ENCODE peak calls at places on chromosome 7, in nine cellular contexts. R, F, W, X, H, G, N, S and V are unnamed samples. For H3K36me3 and H3K4me1, the result is how much of the 10 kb centered on the place peaks cover.

GRCh38 chr7:2037805-2038635 is 194.7 kb downstream of the MAD1L1 start:
- DNase-seq in W (peak), R (peak), X (peak), G (peak), F (peak), N (peak), S (no peak), H (peak), V (no peak)

GRCh38 chr7:158016171-158017087 is 571.2 kb downstream of the PTPRN2 start:
- DNase-seq in H (peak), X (peak), G (no peak), W (peak), F (peak), R (no peak), N (peak), S (no peak), V (peak)

GRCh38 chr7:127824682-127825081 is 172.7 kb downstream of the SND1 start:
- DNase-seq in R (peak), X (no peak), W (no peak), S (no peak), F (no peak), N (no peak), H (no peak), G (no peak), V (no peak)

GRCh38 chr7:20542594-20542993 is 72.9 kb upstream of the ABCB5 start:
- DNase-seq in N (no peak), X (no peak), S (no peak), W (peak), F (no peak), G (peak), H (no peak), R (peak), V (no peak)

GRCh38 chr7:100632951-100633717 is 8.2 kb downstream of the TFR2 start:
- DNase-seq in H (peak), N (peak), S (no peak), R (peak), G (peak), W (peak), X (peak), F (peak), V (no peak)

GRCh38 chr7:128361463-128362441 is at the start of gene PRRT4:
- DNase-seq in W (no peak), G (peak), N (peak), R (peak), F (peak), S (no peak), X (peak), H (no peak), V (no peak)

GRCh38 chr7:33640732-33641131 is 264.6 kb upstream of the BMPER start:
- DNase-seq in H (no peak), W (no peak), R (no peak), S (no peak), G (no peak), N (no peak), F (no peak), X (no peak), V (no peak)

GRCh38 chr7:11529382-11529781 is 302.6 kb downstream of the THSD7A start:
- DNase-seq in N (no peak), H (no peak), W (no peak), R (no peak), G (no peak), X (no peak), S (no peak), F (no peak), V (no peak)

GRCh38 chr7:113188396-113188795 is 70.0 kb upstream of the SMIM30 start:
- DNase-seq in X (no peak), G (no peak), F (no peak), N (no peak), S (no peak), R (no peak), W (no peak), H (no peak), V (no peak)

GRCh38 chr7:40329601-40330153 is 194.9 kb downstream of the SUGCT start:
- DNase-seq in W (no peak), S (no peak), G (no peak), F (no peak), H (no peak), N (no peak), X (no peak), R (peak), V (no peak)

GRCh38 chr7:113015038-113015645 is 71.5 kb downstream of the GPR85 start:
- DNase-seq in F (no peak), S (no peak), G (no peak), H (no peak), W (no peak), X (no peak), N (no peak), R (peak), V (no peak)

GRCh38 chr7:114988755-114989154 is 66.9 kb downstream of the MDFIC start:
- DNase-seq in G (peak), H (peak), F (peak), S (no peak), W (peak), R (peak), X (no peak), N (no peak), V (no peak)

GRCh38 chr7:156435486-156436231 is 204.9 kb upstream of the RNF32 start:
- DNase-seq in S (no peak), N (no peak), X (no peak), G (no peak), F (no peak), W (no peak), H (no peak), R (no peak), V (no peak)

GRCh38 chr7:139682136-139683013 is 95.4 kb downstream of the HIPK2 start:
- DNase-seq in S (no peak), N (no peak), G (no peak), H (no peak), W (no peak), R (peak), F (no peak), X (no peak), V (no peak)

GRCh38 chr7:33155811-33156210 is 26.4 kb downstream of the BBS9 start:
- DNase-seq in X (no peak), F (no peak), N (no peak), H (no peak), W (no peak), G (no peak), S (no peak), R (no peak), V (no peak)

GRCh38 chr7:157964521-157964920 is 623.1 kb downstream of the PTPRN2 start:
- DNase-seq in X (no peak), F (no peak), S (no peak), N (peak), G (no peak), R (no peak), W (no peak), H (no peak), V (no peak)

GRCh38 chr7:117148971-117149370 is 173.9 kb downstream of the WNT2 start:
- DNase-seq in S (no peak), G (no peak), X (no peak), H (no peak), R (no peak), F (no peak), W (no peak), N (no peak), V (no peak)

GRCh38 chr7:43956022-43956421 is 29.8 kb downstream of the UBE2D4 start:
- DNase-seq in G (no peak), S (no peak), N (no peak), X (no peak), H (no peak), W (no peak), R (no peak), F (no peak), V (no peak)

GRCh38 chr7:108838143-108838542 is 268.5 kb downstream of the DNAJB9 start:
- DNase-seq in G (no peak), N (no peak), R (peak), W (no peak), F (no peak), S (no peak), H (no peak), X (no peak), V (no peak)

GRCh38 chr7:102175423-102176170 is 111.1 kb upstream of the SH2B2 start:
- DNase-seq in R (no peak), W (no peak), F (no peak), S (no peak), H (no peak), G (peak), X (no peak), N (no peak), V (no peak)

GRCh38 chr7:149459540-149460433 is 1.1 kb downstream of the ZNF777 start:
- DNase-seq in X (no peak), H (no peak), R (peak), G (no peak), S (no peak), W (no peak), F (no peak), N (no peak), V (no peak)

GRCh38 chr7:2522780-2523433 is 3.3 kb downstream of the LFNG start:
- DNase-seq in X (no peak), F (no peak), S (no peak), W (no peak), H (no peak), G (no peak), R (peak), N (no peak), V (peak)

GRCh38 chr7:18855796-18856195 is 261.6 kb downstream of the TWIST1 start:
- DNase-seq in R (no peak), W (no peak), G (no peak), X (no peak), N (no peak), S (no peak), F (no peak), H (no peak), V (no peak)

GRCh38 chr7:42085531-42085930 is 151.5 kb downstream of the GLI3 start:
- DNase-seq in N (no peak), W (no peak), S (no peak), F (no peak), X (no peak), H (no peak), G (no peak), R (no peak), V (no peak)

GRCh38 chr7:151135525-151135845 is 32.0 kb downstream of the GBX1 start:
- DNase-seq in X (peak), W (no peak), R (no peak), G (peak), N (peak), F (peak), S (no peak), H (no peak), V (no peak)

GRCh38 chr7:151135866-151136514 is 31.5 kb downstream of the GBX1 start:
- DNase-seq in N (peak), H (no peak), W (no peak), R (no peak), X (peak), G (peak), S (no peak), F (peak), V (peak)

GRCh38 chr7:151133986-151134742 is 33.3 kb downstream of the GBX1 start:
- DNase-seq in R (no peak), S (no peak), N (peak), F (peak), H (no peak), X (peak), W (no peak), G (peak), V (no peak)

GRCh38 chr7:151133266-151133985 is 34.1 kb downstream of the GBX1 start:
- DNase-seq in X (peak), H (no peak), G (peak), R (no peak), W (no peak), N (peak), S (no peak), F (no peak), V (no peak)

GRCh38 chr7:151134743-151135524 is 32.6 kb downstream of the GBX1 start:
- DNase-seq in R (no peak), G (peak), W (no peak), F (peak), S (no peak), X (peak), N (peak), H (no peak), V (no peak)
- H3K36me3 ChIP-seq in R (under half), G (half or more), W (under half), F (under half), S (under half), X (half or more), N (under half), H (under half), V (under half)

DNA sequence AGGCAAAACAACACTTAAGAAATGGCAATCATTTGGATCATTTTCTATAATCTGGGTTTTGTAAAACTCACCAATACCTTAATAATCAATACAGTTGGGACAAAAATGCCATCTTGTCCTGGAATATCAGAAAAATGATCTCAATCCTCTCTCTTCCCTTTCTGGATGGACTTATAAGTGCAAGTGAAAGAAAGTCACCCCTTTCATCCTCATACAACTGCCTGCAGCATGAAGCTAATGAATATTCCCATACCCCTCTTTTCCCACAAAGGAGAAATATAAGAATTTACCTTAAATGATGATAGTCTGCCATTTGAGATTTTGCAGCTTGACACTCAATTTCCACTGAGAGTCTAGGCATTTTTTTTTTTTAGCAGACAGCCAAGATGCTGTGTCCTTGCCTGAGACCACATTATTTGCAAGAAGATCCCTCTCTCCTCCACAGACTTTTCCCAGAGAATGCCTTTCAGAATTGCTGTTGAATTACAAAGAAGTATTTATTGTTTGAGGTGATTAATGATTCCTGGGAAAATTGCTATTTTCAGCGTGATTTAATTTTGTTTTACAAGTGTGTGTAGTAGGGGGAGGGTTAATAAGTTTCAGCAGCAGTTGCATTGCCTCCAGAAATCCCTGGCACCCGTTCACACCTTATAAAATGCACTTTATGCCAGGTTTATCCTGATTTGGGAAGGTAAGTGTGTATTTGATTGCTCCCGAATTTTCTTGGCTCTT is 3.8 kb downstream of the HOXA4 start:
- DNase-seq in S (no peak), G (no peak), X (no peak), R (no peak), N (no peak), W (no peak), F (no peak), H (no peak), V (peak)
- H3K4me1 ChIP-seq in S (under half), G (under half), X (under half), R (under half), N (under half), W (under half), F (under half), H (under half), V (under half)

DNA sequence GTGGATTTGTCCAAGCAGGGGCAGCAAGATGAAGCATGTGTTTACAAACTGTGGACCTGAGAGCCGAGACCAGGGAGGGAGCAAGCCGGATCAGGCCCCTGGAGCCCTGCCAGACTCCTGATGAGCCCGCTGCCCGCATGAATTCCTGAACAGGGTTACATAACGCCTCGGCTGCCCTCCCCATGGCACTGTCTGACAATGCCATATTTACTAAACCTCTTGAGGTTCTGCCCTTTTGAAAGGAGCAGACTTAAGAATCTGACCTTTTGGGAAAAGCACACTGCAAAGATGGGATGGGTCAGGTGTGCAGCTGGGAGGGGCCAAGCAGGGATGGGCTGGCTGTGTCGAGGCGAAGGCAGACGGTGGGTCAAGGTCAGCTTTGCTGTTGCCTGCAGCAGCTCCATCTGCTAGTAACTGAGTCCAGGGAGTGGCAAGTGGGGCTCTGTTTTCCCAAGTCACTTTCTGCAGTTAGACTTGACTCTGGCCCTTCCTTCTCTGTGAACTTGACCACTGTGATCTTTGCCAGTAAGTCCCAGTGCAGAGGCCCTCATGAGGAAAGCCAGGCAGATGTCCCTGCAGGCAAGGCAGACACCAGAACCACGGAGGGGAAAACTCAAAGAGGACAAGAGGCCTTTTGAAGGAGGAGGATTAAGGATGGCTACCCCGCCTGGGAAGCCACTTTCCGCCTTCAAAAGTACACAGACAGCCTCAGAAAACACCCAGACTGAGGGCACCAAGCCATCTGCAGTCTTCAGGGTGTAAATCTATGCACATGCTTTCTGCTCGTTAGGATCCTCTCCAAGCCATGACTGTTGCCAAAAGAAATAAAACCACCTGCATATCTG is 175.8 kb downstream of the TNS3 start:
- DNase-seq in G (peak), W (peak), F (no peak), S (no peak), N (no peak), R (peak), H (peak), X (peak), V (peak)
- H3K36me3 ChIP-seq in G (under half), W (under half), F (under half), S (under half), N (under half), R (under half), H (under half), X (under half), V (under half)

DNA sequence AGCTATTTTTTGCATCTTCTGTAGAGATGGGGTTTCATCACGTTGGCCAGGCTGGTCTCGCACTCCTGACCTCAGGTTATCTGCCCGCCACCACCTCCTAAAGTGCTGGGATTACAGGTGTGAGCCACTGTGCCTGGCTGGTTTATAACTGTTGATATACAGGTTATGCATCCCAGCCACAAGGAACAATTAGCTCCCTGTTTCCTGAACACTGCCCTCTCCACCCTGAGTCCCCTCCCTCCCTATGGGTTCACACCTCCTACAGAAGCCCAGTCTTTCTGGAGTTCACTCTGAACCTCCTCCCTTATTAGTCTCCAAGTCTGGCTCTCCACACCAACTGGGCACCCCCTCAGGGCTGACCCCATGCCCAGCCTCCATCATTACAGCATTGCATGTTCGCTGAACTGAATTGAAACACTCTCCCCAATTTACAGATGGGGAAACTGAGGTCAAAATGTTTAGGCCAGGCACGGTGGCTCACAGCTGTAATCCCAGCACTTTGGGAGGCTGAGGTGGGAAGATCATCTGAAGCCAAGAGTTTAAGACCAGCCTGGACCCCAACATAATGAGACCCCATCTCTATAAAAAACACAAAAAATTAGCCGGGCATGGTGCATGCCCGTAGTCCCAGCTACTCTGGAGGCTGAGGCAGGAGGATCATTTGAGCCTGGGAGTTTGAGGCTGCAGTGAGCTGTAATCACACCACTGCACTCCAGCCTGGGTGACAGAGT is 1.7 kb upstream of the CLIP2 start:
- DNase-seq in R (no peak), W (no peak), S (no peak), X (no peak), G (no peak), F (no peak), N (no peak), H (no peak), V (no peak)
- H3K4me1 ChIP-seq in R (under half), W (under half), S (under half), X (under half), G (under half), F (under half), N (under half), H (under half), V (under half)

DNA sequence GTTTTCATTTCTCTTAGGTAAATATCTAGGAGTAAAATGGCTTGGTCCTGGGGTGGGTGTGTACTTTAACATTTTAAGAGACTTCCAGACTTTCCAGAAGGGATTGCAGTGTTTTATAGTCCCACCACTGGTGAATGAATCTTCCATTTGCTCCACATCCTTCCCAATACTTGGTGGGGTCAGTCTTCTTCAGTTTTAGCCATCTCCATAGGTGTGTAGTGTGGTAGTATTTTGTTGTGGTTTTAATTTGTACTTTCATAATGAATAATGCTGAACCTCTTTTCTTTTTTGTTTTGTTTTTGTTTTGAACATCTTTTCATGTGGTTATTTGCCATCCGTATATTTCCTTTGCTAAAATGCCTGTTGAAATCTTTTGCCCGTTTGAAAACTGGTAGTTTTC is 86.4 kb downstream of the ANKRD61 start:
- DNase-seq in X (no peak), F (no peak), R (no peak), S (no peak), N (no peak), H (no peak), W (no peak), G (no peak), V (no peak)
- H3K36me3 ChIP-seq in X (half or more), F (under half), R (under half), S (under half), N (under half), H (half or more), W (under half), G (half or more), V (under half)